ENCODE peak calls at places on chromosomes 3 and 15, in five cellular contexts. I, W, X, G and Z are unnamed samples.

GRCh38 chr15:61671736-61672135 is 388.5 kb downstream of the VPS13C start:
- DNase-seq in I (no peak), W (no peak), X (no peak), G (no peak), Z (no peak)

GRCh38 chr3:140447991-140448390 is 229.9 kb upstream of the TRIM42 start:
- DNase-seq in I (no peak), W (no peak), X (no peak), G (no peak), Z (no peak)

GRCh38 chr15:43253431-43254403 is 13.0 kb downstream of the TGM5 start:
- DNase-seq in I (no peak), W (no peak), X (peak; percentile 29), G (peak; percentile 29), Z (peak; percentile 18)

GRCh38 chr3:31240894-31241293 is 291.8 kb upstream of the STT3B start:
- DNase-seq in I (no peak), W (no peak), X (no peak), G (no peak), Z (no peak)

GRCh38 chr15:99228120-99228770 is 21.1 kb downstream of the TTC23 start:
- DNase-seq in I (no peak), W (no peak), X (no peak), G (no peak), Z (no peak)

GRCh38 chr15:89433686-89434085 is 62.7 kb downstream of the RHCG start:
- DNase-seq in I (no peak), W (no peak), X (no peak), G (no peak), Z (no peak)

GRCh38 chr3:127700406-127700805 is 27.7 kb downstream of the ABTB1 start:
- DNase-seq in I (no peak), W (no peak), X (no peak), G (no peak), Z (no peak)

GRCh38 chr3:73766599-73767378 is 142.0 kb upstream of the PDZRN3 start:
- DNase-seq in I (no peak), W (peak; percentile 57), X (peak; percentile 80), G (peak; percentile 98), Z (peak; percentile 97)

GRCh38 chr3:13119471-13120220 is 46.4 kb upstream of the IQSEC1 start:
- DNase-seq in I (no peak), W (no peak), X (no peak), G (no peak), Z (no peak)

GRCh38 chr3:117217355-117217754 is 507.8 kb downstream of the TUSC7 start:
- DNase-seq in I (no peak), W (no peak), X (no peak), G (no peak), Z (no peak)

GRCh38 chr15:39504812-39505211 is 76.1 kb upstream of the THBS1 start:
- DNase-seq in I (no peak), W (peak; percentile 82), X (peak; percentile 70), G (peak; percentile 94), Z (peak; percentile 91)

GRCh38 chr15:78213956-78214355 is 20.4 kb downstream of the ACSBG1 start:
- DNase-seq in I (no peak), W (no peak), X (no peak), G (no peak), Z (no peak)

GRCh38 chr15:42137461-42138261 is 18.8 kb downstream of the PLA2G4F start:
- DNase-seq in I (peak; percentile 16), W (no peak), X (peak; percentile 69), G (peak; percentile 67), Z (peak; percentile 52)

GRCh38 chr15:82081904-82082810 is 36.3 kb upstream of the MEX3B start:
- DNase-seq in I (no peak), W (peak; percentile 93), X (peak; percentile 74), G (peak; percentile 62), Z (peak; percentile 95)

GRCh38 chr15:95590533-95591044 is 739.9 kb upstream of the NR2F2 start:
- DNase-seq in I (no peak), W (no peak), X (peak; percentile 47), G (peak; percentile 80), Z (no peak)

GRCh38 chr3:181868576-181868975 is 156.9 kb downstream of the SOX2 start:
- DNase-seq in I (no peak), W (no peak), X (no peak), G (no peak), Z (no peak)

GRCh38 chr3:134483195-134483890 is 2.4 kb downstream of the ANAPC13 start:
- DNase-seq in I (no peak), W (peak; percentile 58), X (peak; percentile 92), G (peak; percentile 83), Z (peak; percentile 82)

GRCh38 chr3:28989646-28990089 is 291.2 kb upstream of the RBMS3 start:
- DNase-seq in I (no peak), W (no peak), X (peak; percentile 14), G (peak; percentile 1), Z (no peak)

GRCh38 chr15:86892774-86893449 is 813.2 kb downstream of the AGBL1 start:
- DNase-seq in I (no peak), W (peak; percentile 7), X (peak; percentile 22), G (peak; percentile 22), Z (peak; percentile 29)

GRCh38 chr15:69782155-69782658 is 315.5 kb downstream of the TLE3 start:
- DNase-seq in I (no peak), W (no peak), X (no peak), G (no peak), Z (no peak)

GRCh38 chr15:42012937-42013482 is 7.8 kb downstream of the PLA2G4E start:
- DNase-seq in I (no peak), W (no peak), X (no peak), G (no peak), Z (no peak)

GRCh38 chr3:51932471-51933370 is 9.0 kb downstream of the RRP9 start:
- DNase-seq in I (no peak), W (no peak), X (no peak), G (no peak), Z (no peak)

GRCh38 chr15:72242775-72243370 is 11.9 kb upstream of the PKM start:
- DNase-seq in I (no peak), W (no peak), X (no peak), G (no peak), Z (no peak)